ENCODE peak calls at places on chromosomes 3 and 15, in four cellular contexts. T is HCT116, R is colonic mucosa, K is IMR-90. Y is an unnamed sample.
A peak's percentile ranks its signal among the peaks of the same experiment; 100 is the strongest.

GRCh38 chr3:16704938-16705337 is 99.7 kb upstream of the DAZL start:
- DNase-seq in T (no peak), R (no peak), K (no peak), Y (no peak)

GRCh38 chr15:72907733-72908132 is 124.2 kb upstream of the ADPGK start:
- DNase-seq in T (no peak), R (no peak), K (no peak), Y (no peak)

GRCh38 chr3:101849714-101850326 is 506 bp downstream of the NFKBIZ start:
- DNase-seq in T (no peak), R (no peak), K (no peak), Y (no peak)

GRCh38 chr15:85563328-85563727 is 182.9 kb downstream of the AKAP13 start:
- DNase-seq in T (no peak), R (no peak), K (peak; percentile 33), Y (no peak)

GRCh38 chr3:54211097-54211496 is 88.7 kb downstream of the CACNA2D3 start:
- DNase-seq in T (no peak), R (no peak), K (no peak), Y (peak; percentile 51)

GRCh38 chr3:177822826-177823225 is 625.5 kb upstream of the TBL1XR1 start:
- DNase-seq in T (no peak), R (no peak), K (no peak), Y (no peak)

GRCh38 chr3:65245133-65246076 is 557.6 kb upstream of the ADAMTS9 start:
- DNase-seq in T (no peak), R (no peak), K (peak; percentile 1), Y (peak; percentile 5)

GRCh38 chr15:100740105-100740504 is 137.7 kb downstream of the ASB7 start:
- DNase-seq in T (no peak), R (no peak), K (peak; percentile 90), Y (no peak)

GRCh38 chr3:169044341-169045113 is 619.0 kb downstream of the MECOM start:
- DNase-seq in T (no peak), R (no peak), K (peak; percentile 85), Y (peak; percentile 92)

GRCh38 chr3:11346416-11346815 is 74.2 kb downstream of the ATG7 start:
- DNase-seq in T (no peak), R (no peak), K (peak; percentile 92), Y (peak; percentile 80)

GRCh38 chr3:39592306-39592705 is 124.8 kb downstream of the MOBP start:
- DNase-seq in T (no peak), R (no peak), K (no peak), Y (peak; percentile 4)

GRCh38 chr3:49937081-49937480 is 2.9 kb upstream of the RBM6 start:
- DNase-seq in T (no peak), R (no peak), K (no peak), Y (no peak)

GRCh38 chr3:197392961-197393360 is 94.5 kb upstream of the DLG1 start:
- DNase-seq in T (no peak), R (no peak), K (peak; percentile 7), Y (no peak)

GRCh38 chr3:110686691-110687090 is 384.9 kb upstream of the NECTIN3 start:
- DNase-seq in T (no peak), R (no peak), K (peak; percentile 20), Y (no peak)

GRCh38 chr3:78101363-78101762 is 1061.5 kb downstream of the ROBO2 start:
- DNase-seq in T (no peak), R (no peak), K (peak; percentile 74), Y (no peak)

GRCh38 chr3:27127195-27127594 is 242.0 kb downstream of the NEK10 start:
- DNase-seq in T (no peak), R (no peak), K (no peak), Y (peak; percentile 81)

GRCh38 chr3:178443634-178444033 is 92.6 kb upstream of the KCNMB2 start:
- DNase-seq in T (no peak), R (no peak), K (no peak), Y (peak; percentile 33)

GRCh38 chr3:193620650-193621049 is 27.6 kb downstream of the OPA1 start:
- DNase-seq in T (no peak), R (no peak), K (peak; percentile 66), Y (peak; percentile 22)

GRCh38 chr15:100170673-100171210 is 171.0 kb downstream of the ADAMTS17 start:
- DNase-seq in T (no peak), R (no peak), K (no peak), Y (no peak)

GRCh38 chr3:155211266-155211665 is 82.2 kb downstream of the STRIT1 start:
- DNase-seq in T (no peak), R (no peak), K (no peak), Y (no peak)

GRCh38 chr3:60920519-60920918 is 330.7 kb downstream of the FHIT start:
- DNase-seq in T (no peak), R (no peak), K (no peak), Y (no peak)

GRCh38 chr15:31439328-31439727 is 112.7 kb downstream of the KLF13 start:
- DNase-seq in T (peak; percentile 21), R (peak; percentile 73), K (no peak), Y (no peak)

GRCh38 chr3:44042772-44043171 is 198.9 kb upstream of the TOPAZ1 start:
- DNase-seq in T (no peak), R (no peak), K (no peak), Y (no peak)

GRCh38 chr3:188339410-188340295 is 185.7 kb downstream of the LPP start:
- DNase-seq in T (no peak), R (no peak), K (no peak), Y (no peak)

GRCh38 chr15:42182328-42182901 is 25.7 kb downstream of the VPS39 start:
- DNase-seq in T (no peak), R (no peak), K (no peak), Y (no peak)

GRCh38 chr3:30538787-30539186 is 67.6 kb upstream of the TGFBR2 start:
- DNase-seq in T (peak; percentile 4), R (no peak), K (peak; percentile 94), Y (peak; percentile 89)

GRCh38 chr3:63979093-63979492 is 44.2 kb downstream of the PSMD6 start:
- DNase-seq in T (no peak), R (no peak), K (no peak), Y (peak; percentile 56)

GRCh38 chr15:52559583-52559982 is 9.2 kb downstream of the ARPP19 start:
- DNase-seq in T (no peak), R (no peak), K (peak; percentile 89), Y (peak; percentile 34)

GRCh38 chr3:148379763-148380162 is 317.9 kb upstream of the AGTR1 start:
- DNase-seq in T (peak; percentile 65), R (no peak), K (peak; percentile 69), Y (peak; percentile 62)

GRCh38 chr3:46276497-46277099 is 34.3 kb downstream of the CCR3 start:
- DNase-seq in T (peak; percentile 39), R (peak; percentile 75), K (no peak), Y (peak; percentile 60)

GRCh38 chr3:72231439-72232196 is 446.7 kb upstream of the PROK2 start:
- DNase-seq in T (no peak), R (no peak), K (no peak), Y (no peak)

GRCh38 chr3:45007091-45007490 is 19.0 kb upstream of the CLEC3B start:
- DNase-seq in T (no peak), R (no peak), K (no peak), Y (no peak)

GRCh38 chr15:59298255-59298856 is 74.3 kb downstream of the MYO1E start:
- DNase-seq in T (peak; percentile 78), R (no peak), K (peak; percentile 20), Y (peak; percentile 99)

GRCh38 chr15:97993310-97993738 is 32.8 kb downstream of the ARRDC4 start:
- DNase-seq in T (no peak), R (no peak), K (no peak), Y (no peak)

GRCh38 chr3:127953636-127954035 is 38.6 kb downstream of the KBTBD12 start:
- DNase-seq in T (no peak), R (no peak), K (peak; percentile 18), Y (peak; percentile 65)

GRCh38 chr15:77656294-77656693 is 23.6 kb upstream of the LINGO1 start:
- DNase-seq in T (no peak), R (no peak), K (no peak), Y (no peak)
- H3K4me3 ChIP-seq in T (no peak overlapping the region), R (no peak overlapping the region), K (no peak overlapping the region), Y (no peak overlapping the region)

GRCh38 chr15:37095993-37096877 is 4.1 kb downstream of the MEIS2 start:
- DNase-seq in T (no peak), R (no peak), K (no peak), Y (no peak)
- H3K4me3 ChIP-seq in T (no peak overlapping the region), R (peak overlapping the region; percentile 30), K (peak overlapping the region; percentile 94), Y (no peak overlapping the region)

GRCh38 chr3:114863848-114864247 is 283.2 kb downstream of the ZBTB20 start:
- DNase-seq in T (no peak), R (no peak), K (no peak), Y (no peak)
- H3K4me3 ChIP-seq in T (no peak overlapping the region), R (no peak overlapping the region), K (no peak overlapping the region), Y (no peak overlapping the region)

GRCh38 chr15:24878153-24878552 is 76.6 kb upstream of the SNRPN start:
- DNase-seq in T (no peak), R (no peak), K (peak; percentile 61), Y (peak; percentile 7)
- H3K4me3 ChIP-seq in T (no peak overlapping the region), R (peak overlapping the region; percentile 7), K (peak overlapping the region; percentile 72), Y (peak overlapping the region; percentile 37)

DNA sequence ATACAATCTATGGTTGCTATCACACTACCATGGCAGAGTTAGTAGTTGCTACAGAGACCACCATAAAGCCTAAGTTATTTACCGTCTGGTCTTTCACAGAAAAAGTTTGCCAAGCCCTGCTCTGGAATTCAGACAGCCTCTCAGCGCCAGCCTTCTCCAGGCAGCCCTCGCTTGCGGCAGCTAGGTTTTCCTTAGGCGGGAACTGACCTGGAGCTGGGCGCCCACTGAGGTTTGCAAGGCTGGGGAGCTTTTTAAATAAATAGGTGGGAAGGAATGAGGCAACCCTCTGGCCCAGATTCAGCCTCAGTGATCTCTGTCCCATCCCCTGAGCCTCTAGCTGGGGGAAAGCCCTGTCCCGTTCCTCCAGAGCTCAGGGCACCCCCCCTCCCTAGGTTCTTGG is 1.2 kb downstream of the CTSH start:
- DNase-seq in T (no peak), R (no peak), K (no peak), Y (no peak)
- H3K4me3 ChIP-seq in T (no peak overlapping the region), R (peak overlapping the region; percentile 71), K (no peak overlapping the region), Y (peak overlapping the region; percentile 74)

DNA sequence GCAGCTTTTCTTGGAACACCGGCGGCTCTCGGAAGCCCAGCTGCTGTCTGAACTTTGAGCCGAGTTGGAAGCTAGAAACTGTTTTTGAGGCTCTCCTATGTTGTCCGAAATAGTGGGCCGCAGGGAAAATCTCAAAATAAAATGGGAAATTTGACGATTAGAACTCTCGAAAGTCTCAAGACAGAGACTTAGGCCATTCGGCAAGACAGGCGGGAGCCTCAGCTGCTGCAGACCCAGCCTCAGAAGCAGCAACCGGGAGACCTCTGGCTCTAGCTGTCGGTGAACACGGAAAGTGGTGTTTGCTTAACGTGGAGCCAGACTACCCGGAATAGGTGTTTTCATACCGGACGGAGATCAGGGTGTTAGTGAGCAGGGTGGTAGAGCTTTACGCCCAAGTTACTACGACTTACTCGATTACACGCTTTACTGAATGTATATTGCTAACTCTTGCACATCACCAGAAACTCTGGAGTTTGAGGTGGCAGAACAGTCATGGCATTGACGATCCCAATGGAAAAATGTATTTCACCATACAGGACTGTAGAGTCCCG is 357 bp upstream of the MAN2C1 start:
- DNase-seq in T (no peak), R (no peak), K (peak; percentile 17), Y (peak; percentile 28)
- H3K4me3 ChIP-seq in T (peak overlapping the region; percentile 68), R (peak overlapping the region; percentile 77), K (peak overlapping the region; percentile 71), Y (peak overlapping the region; percentile 59)

DNA sequence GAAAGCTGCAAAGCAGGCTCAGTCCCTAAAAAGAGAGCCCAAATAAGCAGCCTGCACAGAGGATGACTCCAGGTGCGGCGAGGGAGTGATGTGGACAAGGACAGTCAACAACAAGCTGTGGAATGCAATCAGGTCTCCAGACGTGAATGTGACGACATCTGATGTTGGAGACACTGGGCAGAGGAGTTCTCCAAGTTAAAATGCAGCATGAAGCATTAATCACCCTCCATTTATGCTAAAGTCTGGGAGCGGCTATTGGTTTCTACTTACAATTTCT is 316.7 kb downstream of the FGF12 start:
- DNase-seq in T (no peak), R (no peak), K (no peak), Y (no peak)
- H3K4me3 ChIP-seq in T (no peak overlapping the region), R (no peak overlapping the region), K (no peak overlapping the region), Y (no peak overlapping the region)

Y was measured in bronchial epithelial cell.